ENCODE peak calls at places on chromosomes 12 and 14, in four cellular contexts. B is GM12892, H is stomach, A is HepG2. M is an unnamed sample.

GRCh38 chr14:23926543-23926942 is 27.0 kb upstream of the DHRS4 start:
- DNase-seq in B (no peak), H (no peak), A (no peak), M (no peak)

GRCh38 chr12:6450869-6451347 is 934 bp upstream of the TAPBPL start:
- DNase-seq in B (no peak), H (no peak), A (no peak), M (peak; percentile 83)

GRCh38 chr14:102212356-102212755 is 72.7 kb downstream of the WDR20 start:
- DNase-seq in B (no peak), H (no peak), A (no peak), M (peak; percentile 47)

GRCh38 chr12:68918960-68919359 is 14.0 kb downstream of the CPM start:
- DNase-seq in B (no peak), H (no peak), A (no peak), M (no peak)

GRCh38 chr14:37813746-37814145 is 218.3 kb downstream of the TTC6 start:
- DNase-seq in B (no peak), H (no peak), A (no peak), M (no peak)

GRCh38 chr12:14928946-14929345 is 9.4 kb downstream of the ERP27 start:
- DNase-seq in B (no peak), H (no peak), A (no peak), M (no peak)

GRCh38 chr12:122121341-122122192 is 43.0 kb downstream of the MLXIP start:
- DNase-seq in B (no peak), H (no peak), A (no peak), M (peak; percentile 58)

GRCh38 chr14:77131206-77131605 is 10.4 kb downstream of the ZDHHC22 start:
- DNase-seq in B (no peak), H (no peak), A (no peak), M (no peak)

GRCh38 chr12:52245259-52245961 is 12.4 kb downstream of the KRT7 start:
- DNase-seq in B (no peak), H (no peak), A (no peak), M (no peak)

GRCh38 chr14:57136669-57137068 is 132.0 kb downstream of the EXOC5 start:
- DNase-seq in B (no peak), H (no peak), A (no peak), M (no peak)

GRCh38 chr14:100076630-100077029 is 11.4 kb downstream of the EVL start:
- DNase-seq in B (no peak), H (no peak), A (no peak), M (no peak)

GRCh38 chr12:26120561-26121274 is 4.1 kb downstream of the BHLHE41 start:
- DNase-seq in B (no peak), H (no peak), A (no peak), M (no peak)

GRCh38 chr14:21498540-21499526 is 12.3 kb downstream of the METTL3 start:
- DNase-seq in B (no peak), H (no peak), A (peak; percentile 77), M (no peak)

GRCh38 chr14:23568600-23569310 is 1.2 kb upstream of the AP1G2 start:
- DNase-seq in B (no peak), H (no peak), A (peak; percentile 80), M (no peak)

GRCh38 chr12:86914716-86915115 is 658.5 kb upstream of the MGAT4C start:
- DNase-seq in B (no peak), H (no peak), A (peak; percentile 1), M (no peak)

GRCh38 chr12:3281588-3282150 is 204.5 kb downstream of the TSPAN9 start:
- DNase-seq in B (no peak), H (no peak), A (no peak), M (no peak)

GRCh38 chr14:99754141-99755067 is 38.8 kb upstream of the EML1 start:
- DNase-seq in B (no peak), H (no peak), A (no peak), M (no peak)

GRCh38 chr12:47554046-47554653 is 151.7 kb downstream of the RPAP3 start:
- DNase-seq in B (no peak), H (no peak), A (no peak), M (no peak)

GRCh38 chr12:119239040-119239439 is 60.3 kb downstream of the HSPB8 start:
- DNase-seq in B (no peak), H (no peak), A (no peak), M (no peak)

GRCh38 chr14:70884595-70885342 is 22.5 kb upstream of the PCNX1 start:
- DNase-seq in B (no peak), H (no peak), A (no peak), M (no peak)

GRCh38 chr12:109740694-109741245 is 27.1 kb downstream of the FAM222A start:
- DNase-seq in B (no peak), H (peak; percentile 11), A (no peak), M (peak; percentile 64)

GRCh38 chr14:99729991-99730875 is 46.1 kb downstream of the CYP46A1 start:
- DNase-seq in B (peak; percentile 90), H (peak; percentile 76), A (peak; percentile 93), M (peak; percentile 86)

GRCh38 chr12:43462741-43463140 is 89.3 kb downstream of the ADAMTS20 start:
- DNase-seq in B (no peak), H (no peak), A (no peak), M (no peak)
- TF ChIP-seq POLR2AphosphoS5 in B (no peak), H (no peak), A (no peak), M (no peak)

DNA sequence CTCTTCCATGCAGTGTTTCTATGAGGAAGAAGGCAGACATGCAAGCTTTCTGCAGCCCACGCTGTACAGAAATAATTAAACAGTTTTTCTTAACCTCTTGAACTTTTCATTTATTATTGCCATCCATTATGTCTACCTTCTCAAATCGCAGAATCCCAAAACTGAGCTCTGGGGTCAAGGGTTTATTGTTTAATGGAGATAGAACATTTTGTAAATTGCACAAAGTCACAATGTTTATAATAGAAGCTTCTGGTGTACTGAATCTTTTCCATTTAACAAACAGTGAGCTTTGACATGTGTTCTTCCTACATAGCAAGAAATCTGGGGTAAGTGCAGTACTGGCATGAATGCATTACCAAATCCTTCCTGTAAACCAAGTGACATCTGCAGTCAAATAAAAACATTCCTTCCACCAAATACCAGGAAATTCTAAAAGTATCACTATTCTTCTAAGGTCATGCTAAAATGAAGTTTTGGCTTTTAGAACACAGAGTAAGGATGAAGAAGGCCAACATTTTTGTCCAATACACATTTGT is 385.3 kb upstream of the DDHD1 start:
- DNase-seq in B (no peak), H (no peak), A (no peak), M (no peak)
- TF ChIP-seq POLR2AphosphoS5 in B (no peak), H (peak; percentile 69), A (no peak), M (no peak)

GRCh38 chr12:54000105-54000773 is at the start of gene HOXC9:
- DNase-seq in B (no peak), H (no peak), A (no peak), M (no peak)

GRCh38 chr12:54000774-54001114 is 783 bp downstream of the HOXC9 start:
- DNase-seq in B (no peak), H (no peak), A (no peak), M (no peak)

GRCh38 chr12:53998174-53998899 is 1.6 kb upstream of the HOXC9 start:
- DNase-seq in B (no peak), H (no peak), A (no peak), M (no peak)

GRCh38 chr12:53998900-53999236 is 1.1 kb upstream of the HOXC9 start:
- DNase-seq in B (no peak), H (no peak), A (no peak), M (no peak)

DNA sequence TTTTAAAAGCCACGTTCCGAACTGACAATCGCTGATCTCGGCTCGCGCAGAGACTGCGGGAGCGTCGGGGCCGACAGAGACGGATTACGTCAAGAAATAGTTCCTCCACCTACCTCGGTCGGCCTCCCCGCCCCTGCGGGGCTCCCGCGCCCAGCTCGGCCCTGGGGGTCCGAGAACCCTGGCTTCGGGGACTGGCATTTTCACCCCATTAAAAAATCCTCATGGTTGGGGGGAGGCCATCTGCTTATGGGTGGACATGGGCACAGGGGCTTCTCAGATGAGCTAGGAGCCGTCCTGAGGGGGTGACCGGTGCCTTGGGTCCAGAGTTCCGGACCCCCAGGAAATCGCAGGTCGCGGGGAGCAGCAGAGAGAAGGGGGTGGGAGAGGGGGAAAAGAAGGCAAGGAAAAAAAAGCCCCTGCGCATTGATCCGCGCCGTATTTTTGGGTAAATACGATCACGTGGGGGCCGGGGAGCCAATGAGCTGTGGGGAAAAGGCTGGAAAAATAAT is 311 bp upstream of the HOXC9 start:
- DNase-seq in B (no peak), H (no peak), A (peak; percentile 30), M (no peak)
- TF ChIP-seq POLR2AphosphoS5 in B (no peak), H (no peak), A (no peak), M (no peak)

GRCh38 chr12:627863-628805 is 35.1 kb downstream of the NINJ2 start:
- DNase-seq in B (no peak), H (no peak), A (peak; percentile 74), M (no peak)

GRCh38 chr12:636632-637031 is 26.6 kb downstream of the NINJ2 start:
- DNase-seq in B (no peak), H (no peak), A (no peak), M (no peak)

GRCh38 chr12:630656-631632 is 32.3 kb downstream of the NINJ2 start:
- DNase-seq in B (peak; percentile 79), H (peak; percentile 72), A (no peak), M (peak; percentile 96)

GRCh38 chr12:633731-634130 is 29.5 kb downstream of the NINJ2 start:
- DNase-seq in B (no peak), H (no peak), A (peak; percentile 48), M (no peak)

GRCh38 chr12:632102-632696 is 31.0 kb downstream of the NINJ2 start:
- DNase-seq in B (no peak), H (peak; percentile 42), A (peak; percentile 93), M (peak; percentile 13)
- TF ChIP-seq POLR2AphosphoS5 in B (no peak), H (no peak), A (peak; percentile 39), M (no peak)

GRCh38 chr12:13454991-13455696 is 258.6 kb downstream of the EMP1 start:
- DNase-seq in B (no peak), H (no peak), A (no peak), M (no peak)
- TF ChIP-seq POLR2AphosphoS5 in B (no peak), H (no peak), A (no peak), M (no peak)

M was measured in spleen.